ENCODE peak calls at places on chromosome 13, in eight cellular contexts. One of them, this sample, is unnamed.

GRCh38 chr13:71727036-71727435 is 140.0 kb downstream of the DACH1 start:
- DNase-seq in HepG2: no peak
- DNase-seq in pancreas: no peak
- DNase-seq in WERI-Rb-1: no peak
- DNase-seq in K562: no peak
- DNase-seq in endodermal cell: no peak
- DNase-seq in cardiac muscle cell: no peak
- DNase-seq in omental fat pad: no peak
- DNase-seq in this sample: no peak

GRCh38 chr13:70622785-70623184 is 514.5 kb upstream of the KLHL1 start:
- DNase-seq in HepG2: no peak
- DNase-seq in pancreas: no peak
- DNase-seq in WERI-Rb-1: no peak
- DNase-seq in K562: no peak
- DNase-seq in endodermal cell: no peak
- DNase-seq in cardiac muscle cell: no peak
- DNase-seq in omental fat pad: no peak
- DNase-seq in this sample: no peak

GRCh38 chr13:80084086-80084676 is 256.7 kb downstream of the SPRY2 start:
- DNase-seq in HepG2: no peak
- DNase-seq in pancreas: no peak
- DNase-seq in WERI-Rb-1: no peak
- DNase-seq in K562: no peak
- DNase-seq in endodermal cell: no peak
- DNase-seq in cardiac muscle cell: peak
- DNase-seq in omental fat pad: no peak
- DNase-seq in this sample: no peak

GRCh38 chr13:40442191-40442590 is 224.2 kb downstream of the FOXO1 start:
- DNase-seq in HepG2: no peak
- DNase-seq in pancreas: no peak
- DNase-seq in WERI-Rb-1: peak
- DNase-seq in K562: no peak
- DNase-seq in endodermal cell: no peak
- DNase-seq in cardiac muscle cell: peak
- DNase-seq in omental fat pad: no peak
- DNase-seq in this sample: no peak

GRCh38 chr13:69300131-69300530 is 807.5 kb upstream of the ATXN8OS start:
- DNase-seq in HepG2: no peak
- DNase-seq in pancreas: no peak
- DNase-seq in WERI-Rb-1: no peak
- DNase-seq in K562: no peak
- DNase-seq in endodermal cell: no peak
- DNase-seq in cardiac muscle cell: no peak
- DNase-seq in omental fat pad: no peak
- DNase-seq in this sample: no peak

GRCh38 chr13:67052550-67053237 is 177.4 kb downstream of the PCDH9 start:
- DNase-seq in HepG2: no peak
- DNase-seq in pancreas: no peak
- DNase-seq in WERI-Rb-1: no peak
- DNase-seq in K562: no peak
- DNase-seq in endodermal cell: no peak
- DNase-seq in cardiac muscle cell: no peak
- DNase-seq in omental fat pad: no peak
- DNase-seq in this sample: no peak

GRCh38 chr13:95480131-95480545 is 72.4 kb upstream of the CLDN10 start:
- DNase-seq in HepG2: no peak
- DNase-seq in pancreas: no peak
- DNase-seq in WERI-Rb-1: no peak
- DNase-seq in K562: no peak
- DNase-seq in endodermal cell: no peak
- DNase-seq in cardiac muscle cell: peak
- DNase-seq in omental fat pad: no peak
- DNase-seq in this sample: peak

GRCh38 chr13:27793377-27794074 is 1.2 kb downstream of the GSX1 start:
- DNase-seq in HepG2: no peak
- DNase-seq in pancreas: no peak
- DNase-seq in WERI-Rb-1: no peak
- DNase-seq in K562: no peak
- DNase-seq in endodermal cell: peak
- DNase-seq in cardiac muscle cell: no peak
- DNase-seq in omental fat pad: no peak
- DNase-seq in this sample: no peak

GRCh38 chr13:75826391-75826790 is 190.3 kb downstream of the LMO7 start:
- DNase-seq in HepG2: no peak
- DNase-seq in pancreas: no peak
- DNase-seq in WERI-Rb-1: no peak
- DNase-seq in K562: no peak
- DNase-seq in endodermal cell: no peak
- DNase-seq in cardiac muscle cell: no peak
- DNase-seq in omental fat pad: no peak
- DNase-seq in this sample: no peak

GRCh38 chr13:94657167-94657566 is 55.2 kb downstream of the SOX21 start:
- DNase-seq in HepG2: no peak
- DNase-seq in pancreas: no peak
- DNase-seq in WERI-Rb-1: no peak
- DNase-seq in K562: no peak
- DNase-seq in endodermal cell: no peak
- DNase-seq in cardiac muscle cell: peak
- DNase-seq in omental fat pad: no peak
- DNase-seq in this sample: no peak

DNA sequence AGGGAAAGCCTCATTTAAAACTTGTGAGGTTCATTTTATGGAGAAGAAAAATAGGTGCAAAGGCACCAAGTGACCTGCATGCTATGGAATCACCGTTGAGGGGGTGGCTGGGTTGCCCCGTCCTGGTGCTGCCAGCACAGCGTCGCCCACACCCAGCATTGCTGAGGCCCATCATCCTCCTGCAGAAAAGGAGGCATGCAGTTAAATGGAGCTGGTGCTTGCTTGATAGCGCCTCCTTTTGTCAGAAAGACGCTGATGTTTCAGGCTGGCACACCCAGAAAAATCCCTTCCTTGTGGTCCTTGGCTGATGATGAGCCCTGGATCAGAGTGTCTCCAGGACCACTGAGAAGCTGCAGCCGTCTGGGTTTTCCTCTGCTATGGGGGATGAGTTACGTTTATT is 36.9 kb downstream of the DHRS12 start:
- DNase-seq in HepG2: no peak
- DNase-seq in pancreas: no peak
- DNase-seq in WERI-Rb-1: no peak
- DNase-seq in K562: no peak
- DNase-seq in endodermal cell: peak
- DNase-seq in cardiac muscle cell: no peak
- DNase-seq in omental fat pad: no peak
- DNase-seq in this sample: no peak
- TF ChIP-seq CTCF in HepG2: peak
- TF ChIP-seq CTCF in pancreas: no peak
- TF ChIP-seq CTCF in WERI-Rb-1: peak
- TF ChIP-seq CTCF in K562: peak
- TF ChIP-seq CTCF in endodermal cell: peak
- TF ChIP-seq CTCF in cardiac muscle cell: no peak
- TF ChIP-seq CTCF in omental fat pad: no peak
- TF ChIP-seq CTCF in this sample: no peak

DNA sequence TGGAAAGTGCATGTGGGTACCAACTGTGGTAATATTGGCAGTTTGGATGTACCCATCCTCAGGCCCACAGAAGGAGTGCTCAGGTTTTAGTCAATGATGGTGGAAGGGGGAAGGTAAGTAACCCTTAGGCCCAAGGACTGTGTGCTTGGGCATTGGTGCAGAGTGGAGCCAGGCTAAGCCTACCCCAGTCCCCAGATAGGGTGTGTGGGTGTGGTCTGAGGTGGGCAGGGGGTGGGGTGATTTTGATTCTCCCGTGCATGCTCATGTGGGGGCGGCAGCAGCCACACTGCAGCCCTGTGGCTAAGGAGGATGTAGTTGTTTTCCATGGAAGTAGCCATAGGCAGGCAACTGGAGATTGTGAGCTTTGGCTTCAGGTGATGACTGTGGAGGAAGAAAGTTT is 2197.3 kb downstream of the PCDH9 start:
- DNase-seq in HepG2: no peak
- DNase-seq in pancreas: no peak
- DNase-seq in WERI-Rb-1: no peak
- DNase-seq in K562: no peak
- DNase-seq in endodermal cell: no peak
- DNase-seq in cardiac muscle cell: no peak
- DNase-seq in omental fat pad: no peak
- DNase-seq in this sample: no peak
- TF ChIP-seq CTCF in HepG2: no peak
- TF ChIP-seq CTCF in pancreas: no peak
- TF ChIP-seq CTCF in WERI-Rb-1: no peak
- TF ChIP-seq CTCF in K562: no peak
- TF ChIP-seq CTCF in endodermal cell: no peak
- TF ChIP-seq CTCF in cardiac muscle cell: no peak
- TF ChIP-seq CTCF in omental fat pad: no peak
- TF ChIP-seq CTCF in this sample: no peak

DNA sequence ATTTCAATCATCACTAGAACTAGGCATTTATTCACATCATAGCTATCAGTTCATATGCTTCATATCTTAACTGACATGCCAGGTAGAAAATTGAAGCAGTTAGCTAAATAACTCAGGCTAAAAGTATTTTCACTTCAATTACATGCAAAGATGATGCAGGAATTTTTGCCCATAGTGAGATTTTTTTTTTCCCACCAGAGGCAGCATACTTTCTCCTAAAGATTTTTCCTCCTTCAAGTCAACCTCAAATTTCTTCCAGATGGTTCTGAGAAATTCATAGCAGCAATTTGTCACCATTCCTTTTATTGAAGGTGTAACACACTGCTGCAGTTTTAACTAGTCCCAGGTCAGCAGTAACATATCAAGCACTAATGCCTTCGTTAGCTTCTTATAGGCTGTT is 141.9 kb downstream of the SUCLA2 start:
- DNase-seq in HepG2: no peak
- DNase-seq in pancreas: no peak
- DNase-seq in WERI-Rb-1: no peak
- DNase-seq in K562: no peak
- DNase-seq in endodermal cell: no peak
- DNase-seq in cardiac muscle cell: peak
- DNase-seq in omental fat pad: no peak
- DNase-seq in this sample: no peak
- TF ChIP-seq CTCF in HepG2: no peak
- TF ChIP-seq CTCF in pancreas: no peak
- TF ChIP-seq CTCF in WERI-Rb-1: no peak
- TF ChIP-seq CTCF in K562: no peak
- TF ChIP-seq CTCF in endodermal cell: no peak
- TF ChIP-seq CTCF in cardiac muscle cell: no peak
- TF ChIP-seq CTCF in omental fat pad: no peak
- TF ChIP-seq CTCF in this sample: no peak

DNA sequence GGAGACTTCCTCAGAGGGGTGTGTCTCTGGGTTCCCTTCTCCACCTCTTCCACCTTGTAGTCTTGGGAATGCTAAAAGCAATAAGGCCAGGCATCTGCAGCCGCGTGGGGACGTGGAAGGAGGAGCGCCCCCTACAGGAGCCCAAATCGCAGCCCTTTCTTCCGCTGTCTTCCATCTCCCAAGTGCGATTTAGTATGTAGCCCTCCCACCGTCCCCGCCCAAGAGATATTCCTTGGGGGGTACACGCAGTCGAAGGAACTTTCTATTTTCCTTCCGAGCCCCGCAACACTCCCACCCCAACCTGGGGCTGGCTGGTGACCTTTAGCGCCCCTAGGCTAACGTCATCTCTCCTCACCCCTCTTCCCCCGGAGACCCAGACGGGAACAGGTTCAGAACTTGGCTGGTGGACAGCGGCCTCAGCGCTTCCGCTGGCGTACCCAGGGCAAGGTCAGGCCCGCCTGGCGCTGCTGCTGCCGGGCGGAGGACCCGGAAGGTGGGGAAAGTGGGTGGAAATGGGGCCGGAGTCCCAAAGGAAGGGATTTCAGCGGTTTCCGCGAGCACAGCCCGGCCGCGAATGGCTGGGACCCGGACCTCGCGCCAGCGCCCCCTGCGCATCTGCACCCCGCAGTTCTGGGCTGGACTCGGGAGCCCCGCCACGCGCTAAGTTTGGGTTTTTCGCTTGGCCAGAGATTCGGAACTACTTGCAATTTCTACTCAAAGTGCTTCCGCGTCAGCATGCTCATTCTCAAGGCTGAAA is 2.1 kb upstream of the PCDH8 start:
- DNase-seq in HepG2: peak
- DNase-seq in pancreas: peak
- DNase-seq in WERI-Rb-1: peak
- DNase-seq in K562: no peak
- DNase-seq in endodermal cell: peak
- DNase-seq in cardiac muscle cell: peak
- DNase-seq in omental fat pad: no peak
- DNase-seq in this sample: peak
- TF ChIP-seq CTCF in HepG2: no peak
- TF ChIP-seq CTCF in pancreas: no peak
- TF ChIP-seq CTCF in WERI-Rb-1: peak
- TF ChIP-seq CTCF in K562: no peak
- TF ChIP-seq CTCF in endodermal cell: peak
- TF ChIP-seq CTCF in cardiac muscle cell: no peak
- TF ChIP-seq CTCF in omental fat pad: no peak
- TF ChIP-seq CTCF in this sample: peak

GRCh38 chr13:96650301-96650886 is 343.9 kb downstream of the OXGR1 start:
- DNase-seq in HepG2: no peak
- DNase-seq in pancreas: no peak
- DNase-seq in WERI-Rb-1: no peak
- DNase-seq in K562: no peak
- DNase-seq in endodermal cell: no peak
- DNase-seq in cardiac muscle cell: peak
- DNase-seq in omental fat pad: no peak
- DNase-seq in this sample: peak
- TF ChIP-seq CTCF in HepG2: no peak
- TF ChIP-seq CTCF in pancreas: no peak
- TF ChIP-seq CTCF in WERI-Rb-1: no peak
- TF ChIP-seq CTCF in K562: no peak
- TF ChIP-seq CTCF in endodermal cell: peak
- TF ChIP-seq CTCF in cardiac muscle cell: no peak
- TF ChIP-seq CTCF in omental fat pad: no peak
- TF ChIP-seq CTCF in this sample: no peak